ENCODE peak calls at places on chromosomes 7 and 10, in four cellular contexts. Y, U, X and I are unnamed samples.

GRCh38 chr7:116212859-116213258 is 2.5 kb downstream of the TES start:
- DNase-seq in X (no peak), Y (no peak), U (no peak), I (no peak)

GRCh38 chr10:92594194-92594593 is 1.3 kb downstream of the KIF11 start:
- DNase-seq in Y (no peak), X (no peak), U (no peak), I (no peak)

GRCh38 chr7:154871483-154871882 is 131.4 kb downstream of the PAXIP1 start:
- DNase-seq in X (no peak), U (no peak), Y (no peak), I (no peak)

GRCh38 chr10:63720072-63720537 is 198.9 kb downstream of the REEP3 start:
- DNase-seq in Y (peak), X (peak), U (peak), I (no peak)

GRCh38 chr7:46776790-46777189 is 805.1 kb downstream of the TNS3 start:
- DNase-seq in Y (no peak), U (no peak), X (no peak), I (no peak)

GRCh38 chr7:115229401-115230083 is 307.6 kb downstream of the MDFIC start:
- DNase-seq in U (no peak), X (no peak), Y (no peak), I (no peak)

GRCh38 chr10:132951926-132952325 is 9.6 kb upstream of the CFAP46 start:
- DNase-seq in X (no peak), Y (no peak), U (no peak), I (no peak)

GRCh38 chr7:90923576-90923975 is 327.5 kb downstream of the CDK14 start:
- DNase-seq in Y (no peak), U (no peak), X (no peak), I (no peak)

GRCh38 chr10:57692255-57692980 is 575.3 kb downstream of the IPMK start:
- DNase-seq in X (no peak), Y (no peak), U (no peak), I (no peak)

GRCh38 chr10:58608356-58608755 is 95.7 kb downstream of the BICC1 start:
- DNase-seq in U (no peak), X (no peak), Y (no peak), I (no peak)

GRCh38 chr7:5396542-5396941 is 27.1 kb downstream of the TNRC18 start:
- DNase-seq in Y (no peak), U (peak), X (peak), I (peak)

GRCh38 chr7:22911889-22912288 is 89.2 kb upstream of the TOMM7 start:
- DNase-seq in U (no peak), Y (no peak), X (no peak), I (no peak)

GRCh38 chr10:117544729-117545140 is 2.2 kb downstream of the EMX2 start:
- DNase-seq in X (no peak), U (no peak), Y (no peak), I (no peak)

GRCh38 chr10:122632031-122632430 is 67.6 kb downstream of the C10orf120 start:
- DNase-seq in U (no peak), X (no peak), Y (no peak), I (no peak)

GRCh38 chr10:19791032-19791431 is 25.2 kb upstream of the PLXDC2 start:
- DNase-seq in X (no peak), Y (no peak), U (no peak), I (no peak)

GRCh38 chr10:78571916-78572315 is 496.9 kb upstream of the ZMIZ1 start:
- DNase-seq in X (no peak), U (no peak), Y (no peak), I (no peak)

GRCh38 chr10:28716748-28717147 is 39.4 kb downstream of the BAMBI start:
- DNase-seq in X (no peak), Y (no peak), U (no peak), I (no peak)

GRCh38 chr7:138431517-138431916 is 28.5 kb upstream of the TRIM24 start:
- DNase-seq in U (no peak), X (no peak), Y (no peak), I (no peak)

GRCh38 chr10:78960316-78960800 is 108.4 kb upstream of the ZMIZ1 start:
- DNase-seq in X (no peak), U (no peak), Y (no peak), I (no peak)

GRCh38 chr10:131617113-131617877 is 283.5 kb upstream of the PPP2R2D start:
- DNase-seq in X (no peak), U (no peak), Y (no peak), I (no peak)

GRCh38 chr7:14635955-14636354 is 266.6 kb downstream of the DGKB start:
- DNase-seq in X (no peak), Y (no peak), U (no peak), I (no peak)

GRCh38 chr10:103861501-103861900 is 6.1 kb upstream of the SH3PXD2A start:
- DNase-seq in U (no peak), Y (no peak), X (no peak), I (no peak)

GRCh38 chr7:157360483-157361025 is 23.8 kb downstream of the DNAJB6 start:
- DNase-seq in X (no peak), U (no peak), Y (no peak), I (no peak)

GRCh38 chr7:50404392-50404791 is 45.8 kb downstream of the FIGNL1 start:
- DNase-seq in Y (peak), X (no peak), U (no peak), I (no peak)

GRCh38 chr10:124232686-124233545 is 139.5 kb upstream of the CHST15 start:
- DNase-seq in U (no peak), Y (no peak), X (no peak), I (no peak)

GRCh38 chr10:45557275-45557905 is 115.2 kb downstream of the ZFAND4 start:
- DNase-seq in X (peak), Y (no peak), U (no peak), I (no peak)

GRCh38 chr7:157228864-157229422 is 90.2 kb downstream of the UBE3C start:
- DNase-seq in Y (no peak), X (no peak), U (no peak), I (no peak)

GRCh38 chr7:115297651-115298050 is 375.8 kb downstream of the MDFIC start:
- DNase-seq in X (no peak), U (no peak), Y (no peak), I (no peak)

GRCh38 chr7:141072548-141073172 is 1.2 kb upstream of the TMEM178B start:
- DNase-seq in Y (no peak), X (no peak), U (no peak), I (peak)

GRCh38 chr7:152709307-152710133 is 33.6 kb upstream of the XRCC2 start:
- DNase-seq in Y (peak), U (no peak), X (no peak), I (no peak)

GRCh38 chr7:127736511-127736910 is 84.5 kb downstream of the SND1 start:
- DNase-seq in X (no peak), U (no peak), Y (no peak), I (no peak)

GRCh38 chr10:65342226-65342625 is 1583.6 kb upstream of the LRRTM3 start:
- DNase-seq in U (no peak), Y (no peak), X (no peak), I (no peak)

GRCh38 chr10:73840403-73841301 is 29.3 kb upstream of the NDST2 start:
- DNase-seq in X (no peak), U (no peak), Y (no peak), I (no peak)

GRCh38 chr7:149188637-149189259 is 6.6 kb upstream of the ZNF282 start:
- DNase-seq in Y (no peak), X (no peak), U (no peak), I (no peak)

GRCh38 chr7:610531-611280 is 91.1 kb upstream of the PDGFA start:
- DNase-seq in Y (peak), U (no peak), X (no peak), I (no peak)

GRCh38 chr10:43039629-43040481 is 37.0 kb upstream of the RET start:
- DNase-seq in X (no peak), Y (no peak), U (no peak), I (no peak)

GRCh38 chr7:2438775-2439174 is 35.4 kb downstream of the CHST12 start:
- DNase-seq in U (no peak), Y (no peak), X (no peak), I (no peak)

GRCh38 chr10:30062090-30062489 is 2.7 kb upstream of the JCAD start:
- DNase-seq in X (no peak), Y (no peak), U (no peak), I (no peak)

GRCh38 chr7:36011588-36011965 is 141.5 kb upstream of the EEPD1 start:
- DNase-seq in X (no peak), Y (no peak), U (no peak), I (no peak)

DNA sequence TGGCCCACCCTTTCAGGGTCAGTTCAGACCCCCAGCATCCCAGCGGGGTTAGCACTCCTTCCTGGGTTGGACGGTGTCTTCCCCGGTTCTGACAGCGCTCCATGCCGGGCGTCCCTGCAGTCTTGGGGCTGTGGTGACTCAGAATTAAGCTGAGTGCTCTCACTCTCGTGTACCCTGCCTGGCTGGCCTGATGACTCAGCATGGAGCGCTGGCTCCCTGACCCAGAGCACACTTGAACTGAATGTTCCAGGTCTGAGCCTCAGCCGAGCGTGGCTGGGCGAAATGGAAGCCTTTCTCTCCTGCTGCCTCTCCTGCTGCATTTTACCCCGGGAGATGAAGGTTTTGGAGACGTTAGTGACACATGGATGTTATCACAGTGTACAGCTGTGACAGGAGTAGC is 7.1 kb downstream of the BAG3 start:
- DNase-seq in Y (peak), X (no peak), U (no peak), I (no peak)
- TF ChIP-seq SPI1 in Y (no peak), X (no peak), U (no peak), I (no peak)

DNA sequence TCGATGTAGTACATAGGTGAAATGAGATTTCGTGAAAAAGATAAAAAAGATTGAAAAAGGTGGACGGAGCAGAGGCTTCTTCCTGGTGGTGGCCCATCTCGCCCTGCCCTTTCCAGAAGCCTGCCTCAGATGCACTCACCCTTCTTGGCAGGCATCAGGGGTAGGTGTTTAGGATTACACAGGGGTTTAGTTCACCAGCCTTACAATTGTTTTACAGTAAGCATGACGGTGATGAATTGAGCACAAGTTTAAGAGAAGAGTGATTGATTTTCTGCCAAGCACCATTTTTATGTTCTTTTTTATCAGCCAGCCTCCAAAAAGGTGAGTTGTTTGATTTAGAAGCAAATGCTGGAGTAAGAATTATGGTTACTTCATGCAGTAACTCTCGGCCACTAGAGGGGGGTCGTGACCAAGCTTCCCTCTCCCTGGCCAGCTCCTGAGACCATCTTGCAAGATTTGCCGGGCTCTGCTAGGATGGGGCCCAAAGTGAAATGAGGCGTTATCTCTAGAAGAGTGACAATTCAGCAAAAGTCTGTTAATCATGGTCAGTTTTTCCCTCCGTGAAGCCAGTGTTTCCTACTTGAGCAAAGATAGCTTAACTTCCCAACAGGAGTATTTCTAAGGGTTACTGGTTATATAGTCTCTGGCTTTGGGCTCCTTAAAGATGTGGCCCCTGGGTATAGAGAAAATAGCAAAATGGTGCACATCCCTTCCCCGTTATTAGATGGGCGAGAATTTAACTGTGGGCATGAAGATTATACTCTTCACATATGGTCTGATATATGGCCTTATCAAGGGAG is 228.8 kb downstream of the BMPER start:
- DNase-seq in U (no peak), X (peak), Y (peak), I (peak)
- TF ChIP-seq SPI1 in U (no peak), X (no peak), Y (no peak), I (no peak)

DNA sequence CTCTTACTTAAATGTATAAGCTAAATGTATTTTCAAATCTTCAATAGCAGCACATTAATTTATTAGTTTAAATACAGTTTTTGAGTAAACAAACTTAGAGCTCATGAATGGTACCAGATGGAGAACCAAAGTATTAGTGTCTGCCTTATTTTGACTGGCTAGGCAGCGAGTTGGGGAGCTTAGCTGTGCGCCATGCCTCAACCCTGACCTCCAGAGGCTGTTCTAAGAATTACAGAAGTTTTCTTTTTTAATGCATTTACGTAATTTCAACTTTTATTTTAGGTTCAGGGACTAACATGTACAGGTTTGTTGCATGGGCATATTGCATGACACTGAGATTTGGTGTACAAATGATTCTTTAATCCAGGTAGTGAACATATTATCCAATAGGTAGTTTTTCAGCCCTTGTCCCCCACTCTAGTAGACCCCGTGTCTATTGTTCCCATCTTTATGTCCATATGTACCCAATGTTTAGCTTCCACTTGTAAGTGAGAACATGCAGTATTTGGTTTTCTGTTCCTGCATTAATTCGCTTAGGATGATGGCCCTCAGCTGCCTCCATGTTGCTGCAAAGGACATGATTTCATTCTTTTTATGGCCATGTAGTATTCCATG is 166.8 kb downstream of the IQUB start:
- DNase-seq in U (peak), Y (peak), X (no peak), I (peak)
- TF ChIP-seq SPI1 in U (no peak), Y (no peak), X (no peak), I (no peak)

GRCh38 chr7:21426286-21426957 is 1.5 kb upstream of the SP4 start:
- DNase-seq in Y (no peak), U (no peak), X (peak), I (no peak)
- TF ChIP-seq SPI1 in Y (no peak), U (no peak), X (no peak), I (no peak)

GRCh38 chr10:60479305-60480020 is 89.8 kb upstream of the ANK3 start:
- DNase-seq in Y (no peak), X (no peak), U (no peak), I (no peak)

GRCh38 chr10:60485025-60485424 is 95.3 kb upstream of the ANK3 start:
- DNase-seq in X (no peak), U (no peak), Y (no peak), I (no peak)

DNA sequence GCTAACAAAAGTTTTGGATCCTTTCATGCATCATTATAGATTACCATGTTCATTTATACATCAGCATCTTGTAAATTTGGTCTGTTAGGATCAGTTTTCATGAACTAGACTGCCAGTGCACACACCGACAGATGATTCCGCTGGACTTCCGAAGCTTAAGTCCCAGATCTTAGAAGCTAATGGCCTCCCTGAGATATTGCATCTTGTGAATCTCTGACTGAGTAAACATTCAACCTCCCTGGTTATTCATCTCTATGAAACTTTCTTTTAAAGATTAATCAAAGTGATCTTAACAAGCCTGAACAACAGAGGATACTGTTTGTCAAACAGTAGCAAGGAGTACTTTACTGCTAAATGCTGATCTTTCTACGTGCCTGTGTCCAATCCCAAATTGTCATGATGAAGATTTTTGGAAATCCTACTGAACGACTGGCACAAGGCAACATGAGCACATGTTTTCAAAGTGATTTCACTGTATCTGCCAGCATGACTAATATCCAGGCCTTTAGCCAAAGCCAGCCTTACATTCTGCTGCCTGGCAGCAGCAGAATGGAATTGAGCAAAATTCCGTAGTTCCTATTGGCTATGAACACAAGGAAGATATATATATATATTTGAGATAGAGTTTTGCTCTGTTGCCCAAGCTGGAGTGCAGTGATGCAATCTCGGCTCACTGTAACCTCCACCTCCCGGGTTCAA is 91.3 kb upstream of the ANK3 start:
- DNase-seq in Y (no peak), U (no peak), X (no peak), I (no peak)
- TF ChIP-seq SPI1 in Y (no peak), U (no peak), X (no peak), I (no peak)

GRCh38 chr10:50990568-50991495 is 83.5 kb upstream of the PRKG1 start:
- DNase-seq in X (no peak), Y (no peak), U (no peak), I (no peak)

GRCh38 chr10:50991496-50992355 is 82.6 kb upstream of the PRKG1 start:
- DNase-seq in U (no peak), Y (no peak), X (no peak), I (no peak)

GRCh38 chr10:50993817-50994251 is 80.5 kb upstream of the PRKG1 start:
- DNase-seq in Y (no peak), U (no peak), X (no peak), I (no peak)

GRCh38 chr10:50992972-50993766 is 81.1 kb upstream of the PRKG1 start:
- DNase-seq in X (no peak), U (no peak), Y (no peak), I (no peak)

GRCh38 chr10:50992356-50992866 is 81.9 kb upstream of the PRKG1 start:
- DNase-seq in U (no peak), X (no peak), Y (no peak), I (no peak)
- TF ChIP-seq SPI1 in U (no peak), X (no peak), Y (no peak), I (no peak)

GRCh38 chr7:48389977-48390376 is 218.7 kb downstream of the ABCA13 start:
- DNase-seq in Y (no peak), X (peak), U (no peak), I (no peak)

GRCh38 chr7:48387916-48388315 is 216.7 kb downstream of the ABCA13 start:
- DNase-seq in X (no peak), Y (no peak), U (no peak), I (no peak)

GRCh38 chr7:48390381-48391327 is 219.4 kb downstream of the ABCA13 start:
- DNase-seq in X (peak), Y (no peak), U (no peak), I (no peak)

GRCh38 chr7:48384180-48384752 is 213.0 kb downstream of the ABCA13 start:
- DNase-seq in X (no peak), U (no peak), Y (no peak), I (no peak)

DNA sequence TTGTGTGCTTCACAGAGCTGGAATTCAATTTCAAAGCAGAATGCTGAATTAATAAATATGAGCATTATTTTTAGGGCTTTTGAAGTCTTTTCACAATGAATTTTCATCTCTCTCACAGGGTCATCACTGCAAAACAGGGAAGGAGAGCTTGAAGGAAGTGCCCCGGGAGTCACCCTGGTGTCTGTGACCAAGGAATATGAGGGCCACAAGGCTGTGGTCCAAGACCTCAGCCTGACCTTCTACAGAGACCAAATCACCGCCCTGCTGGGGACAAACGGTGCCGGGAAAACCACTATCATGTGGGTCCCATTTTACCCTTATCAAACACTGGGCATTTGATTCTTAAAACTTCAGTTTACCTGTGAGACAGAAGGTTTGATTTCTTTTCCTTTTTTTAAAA is 217.7 kb downstream of the ABCA13 start:
- DNase-seq in U (no peak), X (no peak), Y (no peak), I (no peak)
- TF ChIP-seq SPI1 in U (no peak), X (no peak), Y (no peak), I (no peak)

GRCh38 chr7:20075992-20076813 is 141.0 kb downstream of the MACC1 start:
- DNase-seq in X (no peak), Y (no peak), U (no peak), I (no peak)

GRCh38 chr7:20075415-20075814 is 141.8 kb downstream of the MACC1 start:
- DNase-seq in U (no peak), X (no peak), Y (no peak), I (no peak)

GRCh38 chr7:20076835-20077234 is 140.3 kb downstream of the MACC1 start:
- DNase-seq in X (no peak), Y (no peak), U (no peak), I (no peak)
- TF ChIP-seq SPI1 in X (no peak), Y (no peak), U (no peak), I (no peak)